ENCODE peak calls at places on chromosomes 13 and 19, in eight cellular contexts. Z, L, T, H, A, M, S and P are unnamed samples.

GRCh38 chr19:18340990-18341868 is 831 bp downstream of the PGPEP1 start:
- DNase-seq in S (peak; percentile 91), T (no peak), H (no peak), M (peak; percentile 57), A (peak; percentile 21), L (peak; percentile 31), Z (no peak), P (peak; percentile 87)

GRCh38 chr13:95343944-95344343 is 42.7 kb upstream of the ABCC4 start:
- DNase-seq in Z (no peak), S (no peak), A (no peak), L (no peak), H (no peak), M (no peak), T (no peak), P (no peak)

GRCh38 chr13:39263033-39263432 is 224.8 kb downstream of the NHLRC3 start:
- DNase-seq in M (no peak), Z (peak; percentile 54), S (no peak), T (no peak), A (peak; percentile 43), L (no peak), H (peak; percentile 50), P (peak; percentile 54)

GRCh38 chr13:72218966-72219365 is 352.0 kb upstream of the DACH1 start:
- DNase-seq in S (no peak), H (no peak), A (no peak), Z (no peak), T (no peak), M (no peak), L (no peak), P (no peak)

GRCh38 chr13:52845766-52846566 is 2.5 kb downstream of the PCDH8 start:
- DNase-seq in M (no peak), L (no peak), T (no peak), S (no peak), A (no peak), Z (no peak), H (no peak), P (peak; percentile 20)

GRCh38 chr19:7917292-7918061 is 2.7 kb upstream of the SNAPC2 start:
- DNase-seq in T (no peak), S (no peak), H (peak; percentile 29), L (peak; percentile 55), M (no peak), A (no peak), Z (no peak), P (peak; percentile 81)

GRCh38 chr13:113404723-113405471 is 41.0 kb upstream of the GRTP1 start:
- DNase-seq in H (no peak), A (peak; percentile 2), Z (no peak), T (no peak), S (peak; percentile 82), L (no peak), M (no peak), P (no peak)

GRCh38 chr19:53507523-53508442 is 30.2 kb upstream of the ZNF331 start:
- DNase-seq in Z (no peak), T (no peak), M (no peak), A (no peak), S (no peak), L (no peak), H (no peak), P (no peak)

GRCh38 chr13:59746291-59746962 is 417.3 kb downstream of the DIAPH3 start:
- DNase-seq in H (peak; percentile 26), T (peak; percentile 23), M (no peak), A (no peak), L (no peak), S (no peak), Z (peak; percentile 57), P (no peak)

GRCh38 chr13:64529874-64530485 is 2700.2 kb downstream of the PCDH9 start:
- DNase-seq in H (no peak), T (no peak), M (no peak), A (no peak), L (no peak), S (no peak), Z (no peak), P (peak; percentile 26)

GRCh38 chr13:21549633-21550032 is 54.3 kb downstream of the MICU2 start:
- DNase-seq in S (no peak), Z (no peak), H (no peak), T (no peak), M (no peak), A (no peak), L (no peak), P (no peak)

GRCh38 chr13:38418286-38418685 is 68.6 kb downstream of the UFM1 start:
- DNase-seq in Z (no peak), T (no peak), S (no peak), A (no peak), M (no peak), H (no peak), L (no peak), P (no peak)

GRCh38 chr13:62293081-62293480 is 877.4 kb upstream of the PCDH20 start:
- DNase-seq in L (no peak), A (no peak), H (no peak), S (no peak), Z (peak; percentile 39), T (no peak), M (no peak), P (no peak)

GRCh38 chr19:11227201-11227886 is 12.1 kb upstream of the ANGPTL8 start:
- DNase-seq in L (no peak), T (no peak), H (no peak), M (no peak), S (no peak), Z (peak; percentile 14), A (no peak), P (peak; percentile 53)

GRCh38 chr13:77544365-77544764 is 8.9 kb downstream of the SCEL start:
- DNase-seq in H (peak; percentile 46), M (peak; percentile 54), S (no peak), T (no peak), Z (peak; percentile 31), A (peak; percentile 25), L (no peak), P (no peak)

GRCh38 chr13:110379905-110380341 is 72.8 kb downstream of the COL4A2 start:
- DNase-seq in A (no peak), L (no peak), T (no peak), H (peak; percentile 77), Z (peak; percentile 51), S (no peak), M (no peak), P (no peak)

DNA sequence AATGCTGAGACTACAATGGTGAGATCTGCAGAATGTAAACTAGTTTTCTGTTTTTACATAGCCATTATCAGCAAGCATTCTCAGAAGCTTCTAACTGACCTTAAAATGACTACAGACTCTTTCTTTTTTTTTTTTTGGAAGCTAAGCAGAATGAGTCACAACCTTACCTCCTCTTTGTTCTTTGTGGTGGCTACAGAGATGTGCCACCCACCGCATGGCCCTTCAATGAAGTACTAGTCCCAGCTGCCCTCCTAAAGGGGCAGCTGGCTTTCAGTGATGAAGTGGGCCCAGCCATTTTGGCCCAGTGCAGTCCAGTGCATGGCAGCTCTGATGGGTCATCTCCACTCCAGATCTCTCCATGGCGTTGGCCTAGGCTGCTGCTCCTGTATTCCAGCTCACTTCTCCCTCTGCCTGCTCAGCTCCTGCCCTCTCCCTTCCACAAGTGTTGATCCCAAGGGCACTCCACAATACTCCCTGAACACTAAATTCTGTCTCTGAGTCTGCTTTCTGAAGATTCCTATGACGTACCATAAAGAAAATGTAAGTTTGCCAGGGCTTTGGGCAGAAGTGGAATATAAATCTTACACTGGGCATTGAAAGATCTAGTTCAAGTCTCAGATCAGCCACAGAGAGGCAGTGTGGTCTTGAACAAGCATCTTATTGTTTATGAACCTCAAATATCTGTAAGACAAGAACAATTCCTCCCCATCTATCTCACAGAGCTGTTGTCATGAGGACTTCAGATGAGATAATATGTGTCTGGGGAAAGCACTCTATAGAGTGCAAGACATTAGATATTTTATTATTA is 85.6 kb downstream of the RXFP2 start:
- DNase-seq in L (no peak), H (peak; percentile 47), S (no peak), T (no peak), A (no peak), M (no peak), Z (peak; percentile 3), P (peak; percentile 51)
- TF ChIP-seq CTCF in L (no peak), H (peak; percentile 14), S (no peak), T (no peak), A (no peak), M (no peak), Z (no peak), P (peak; percentile 24)

GRCh38 chr13:107867701-107868661 is 347.4 kb downstream of the LIG4 start:
- DNase-seq in M (no peak), L (no peak), Z (no peak), H (peak; percentile 36), T (no peak), A (no peak), S (no peak), P (no peak)
- TF ChIP-seq CTCF in M (no peak), L (no peak), Z (peak; percentile 19), H (peak; percentile 73), T (no peak), A (no peak), S (no peak), P (no peak)

GRCh38 chr19:1364070-1364719 is 19.5 kb upstream of the NDUFS7 start:
- DNase-seq in L (no peak), H (no peak), M (no peak), S (no peak), A (no peak), Z (no peak), T (no peak), P (no peak)
- TF ChIP-seq CTCF in L (no peak), H (peak; percentile 45), M (no peak), S (no peak), A (no peak), Z (no peak), T (no peak), P (no peak)

GRCh38 chr19:48608798-48609263 is 2.3 kb downstream of the SPACA4 start:
- DNase-seq in L (peak; percentile 52), Z (peak; percentile 39), T (no peak), H (peak; percentile 33), S (no peak), M (no peak), A (no peak), P (peak; percentile 96)
- TF ChIP-seq CTCF in L (no peak), Z (peak; percentile 65), T (peak; percentile 66), H (peak; percentile 72), S (no peak), M (no peak), A (peak; percentile 24), P (peak; percentile 100)